ENCODE peak calls at places on chromosomes 6 and 20, in six cellular contexts. One of them, this sample, is unnamed. For H3K4me1, the result is how much of the 10 kb centered on the place peaks cover.

GRCh38 chr6:135282425-135282824 is 101.3 kb downstream of the MYB start:
- DNase-seq in psoas muscle: no peak
- DNase-seq in colonic mucosa: no peak
- DNase-seq in esophagus muscularis mucosa: no peak
- DNase-seq in SK-N-SH: no peak
- DNase-seq in breast epithelium: no peak
- DNase-seq in this sample: no peak

GRCh38 chr6:125165256-125165655 is 11.7 kb downstream of the TPD52L1 start:
- DNase-seq in psoas muscle: no peak
- DNase-seq in breast epithelium: no peak
- DNase-seq in esophagus muscularis mucosa: no peak
- DNase-seq in colonic mucosa: no peak
- DNase-seq in SK-N-SH: no peak
- DNase-seq in this sample: no peak

GRCh38 chr6:116461563-116462507 is 660 bp downstream of the CALHM6 start:
- DNase-seq in breast epithelium: no peak
- DNase-seq in colonic mucosa: peak
- DNase-seq in SK-N-SH: peak
- DNase-seq in esophagus muscularis mucosa: no peak
- DNase-seq in psoas muscle: peak
- DNase-seq in this sample: peak

GRCh38 chr6:141077355-141078333 is 1055.1 kb upstream of the GJE1 start:
- DNase-seq in SK-N-SH: peak
- DNase-seq in psoas muscle: no peak
- DNase-seq in breast epithelium: no peak
- DNase-seq in colonic mucosa: no peak
- DNase-seq in esophagus muscularis mucosa: no peak
- DNase-seq in this sample: no peak

GRCh38 chr6:87430499-87430898 is 22.7 kb downstream of the CFAP206 start:
- DNase-seq in psoas muscle: no peak
- DNase-seq in breast epithelium: no peak
- DNase-seq in esophagus muscularis mucosa: no peak
- DNase-seq in colonic mucosa: no peak
- DNase-seq in SK-N-SH: no peak
- DNase-seq in this sample: no peak

GRCh38 chr6:25981529-25982263 is 19.1 kb downstream of the TRIM38 start:
- DNase-seq in esophagus muscularis mucosa: no peak
- DNase-seq in colonic mucosa: no peak
- DNase-seq in breast epithelium: no peak
- DNase-seq in psoas muscle: no peak
- DNase-seq in SK-N-SH: no peak
- DNase-seq in this sample: no peak

GRCh38 chr20:33725607-33726264 is 5.6 kb upstream of the PXMP4 start:
- DNase-seq in colonic mucosa: no peak
- DNase-seq in breast epithelium: no peak
- DNase-seq in psoas muscle: no peak
- DNase-seq in SK-N-SH: no peak
- DNase-seq in esophagus muscularis mucosa: no peak
- DNase-seq in this sample: no peak

GRCh38 chr20:46964299-46965123 is 69.9 kb downstream of the EYA2 start:
- DNase-seq in breast epithelium: no peak
- DNase-seq in colonic mucosa: no peak
- DNase-seq in psoas muscle: no peak
- DNase-seq in SK-N-SH: no peak
- DNase-seq in esophagus muscularis mucosa: no peak
- DNase-seq in this sample: no peak

GRCh38 chr20:373171-373890 is 7.2 kb upstream of the TRIB3 start:
- DNase-seq in esophagus muscularis mucosa: no peak
- DNase-seq in colonic mucosa: no peak
- DNase-seq in psoas muscle: peak
- DNase-seq in breast epithelium: no peak
- DNase-seq in SK-N-SH: peak
- DNase-seq in this sample: no peak

GRCh38 chr6:116220172-116220571 is 33.7 kb downstream of the TSPYL4 start:
- DNase-seq in SK-N-SH: peak
- DNase-seq in breast epithelium: no peak
- DNase-seq in colonic mucosa: no peak
- DNase-seq in psoas muscle: no peak
- DNase-seq in esophagus muscularis mucosa: no peak
- DNase-seq in this sample: no peak

GRCh38 chr6:17470953-17471335 is 77.5 kb downstream of the CAP2 start:
- DNase-seq in SK-N-SH: no peak
- DNase-seq in esophagus muscularis mucosa: no peak
- DNase-seq in colonic mucosa: no peak
- DNase-seq in psoas muscle: no peak
- DNase-seq in breast epithelium: no peak
- DNase-seq in this sample: no peak
- H3K4me1 ChIP-seq in SK-N-SH: under half
- H3K4me1 ChIP-seq in esophagus muscularis mucosa: half or more
- H3K4me1 ChIP-seq in colonic mucosa: under half
- H3K4me1 ChIP-seq in psoas muscle: half or more
- H3K4me1 ChIP-seq in breast epithelium: under half
- H3K4me1 ChIP-seq in this sample: under half

GRCh38 chr20:41145317-41145716 is 8.0 kb downstream of the PLCG1 start:
- DNase-seq in SK-N-SH: no peak
- DNase-seq in psoas muscle: no peak
- DNase-seq in colonic mucosa: no peak
- DNase-seq in esophagus muscularis mucosa: no peak
- DNase-seq in breast epithelium: no peak
- DNase-seq in this sample: no peak
- H3K27ac ChIP-seq in SK-N-SH: no peak
- H3K27ac ChIP-seq in psoas muscle: peak
- H3K27ac ChIP-seq in colonic mucosa: no peak
- H3K27ac ChIP-seq in esophagus muscularis mucosa: peak
- H3K27ac ChIP-seq in breast epithelium: peak
- H3K27ac ChIP-seq in this sample: no peak

DNA sequence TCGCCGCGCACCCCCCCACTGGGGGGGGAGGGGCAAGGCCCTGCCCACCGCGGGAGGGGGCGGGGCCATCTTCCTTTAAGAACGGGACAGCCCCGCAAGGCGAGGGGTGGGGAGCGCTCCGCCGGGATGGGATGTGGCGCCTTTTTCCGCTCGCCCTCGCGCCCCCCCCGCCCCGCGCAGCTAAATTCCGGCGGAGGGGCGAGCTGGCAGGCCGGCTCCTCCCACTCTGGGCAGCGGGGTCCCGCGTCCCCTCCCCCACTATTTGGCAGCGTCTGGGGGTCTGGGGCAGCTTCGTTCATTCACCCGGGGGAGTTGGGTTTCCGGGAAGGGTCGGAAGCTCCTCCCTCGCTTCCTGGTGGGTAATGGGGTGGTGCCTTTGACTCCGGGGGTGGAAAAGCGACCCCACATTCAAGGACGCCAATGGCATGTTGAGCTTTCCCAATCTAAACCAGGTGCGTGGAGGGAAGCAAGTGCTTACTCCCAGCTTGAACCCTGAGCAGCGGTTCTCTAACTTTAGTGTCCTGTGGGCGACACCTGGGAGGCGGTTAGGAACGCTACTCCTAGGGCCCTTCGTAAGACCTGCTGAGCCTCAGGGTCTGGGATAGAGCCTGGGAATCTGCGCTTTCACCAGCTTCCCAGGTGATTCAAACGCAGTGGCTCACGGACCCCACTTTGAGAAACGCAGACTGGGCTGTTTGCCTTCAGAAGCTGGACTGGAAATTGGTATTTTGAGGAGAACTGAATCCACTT is 927 bp downstream of the ASXL1 start:
- DNase-seq in esophagus muscularis mucosa: no peak
- DNase-seq in colonic mucosa: peak
- DNase-seq in breast epithelium: peak
- DNase-seq in SK-N-SH: peak
- DNase-seq in psoas muscle: peak
- DNase-seq in this sample: peak
- H3K4me1 ChIP-seq in esophagus muscularis mucosa: half or more
- H3K4me1 ChIP-seq in colonic mucosa: under half
- H3K4me1 ChIP-seq in breast epithelium: under half
- H3K4me1 ChIP-seq in SK-N-SH: under half
- H3K4me1 ChIP-seq in psoas muscle: under half
- H3K4me1 ChIP-seq in this sample: half or more

DNA sequence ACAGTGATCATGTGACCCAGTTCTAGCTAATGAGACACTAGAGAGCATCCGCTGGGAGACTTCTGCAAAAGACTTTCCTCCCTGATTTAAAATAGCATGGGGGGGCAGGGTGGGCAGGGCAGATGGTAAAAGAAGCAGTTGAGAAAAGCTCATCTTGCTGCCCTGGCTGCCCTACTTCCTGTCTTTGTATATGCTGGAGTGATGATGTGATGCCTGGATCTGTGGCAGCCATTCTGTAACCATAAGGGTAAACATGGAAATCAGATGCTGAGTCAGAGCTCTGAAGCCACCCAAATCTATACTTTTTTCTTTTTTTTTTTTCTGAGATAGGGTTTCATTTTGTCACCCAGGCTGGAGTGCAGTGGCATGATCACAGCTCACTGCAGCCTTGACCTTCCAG is 25.4 kb downstream of the ZFP64 start:
- DNase-seq in colonic mucosa: no peak
- DNase-seq in breast epithelium: no peak
- DNase-seq in SK-N-SH: no peak
- DNase-seq in psoas muscle: no peak
- DNase-seq in esophagus muscularis mucosa: no peak
- DNase-seq in this sample: no peak
- H3K27ac ChIP-seq in colonic mucosa: no peak
- H3K27ac ChIP-seq in breast epithelium: no peak
- H3K27ac ChIP-seq in SK-N-SH: no peak
- H3K27ac ChIP-seq in psoas muscle: no peak
- H3K27ac ChIP-seq in esophagus muscularis mucosa: no peak
- H3K27ac ChIP-seq in this sample: no peak

GRCh38 chr6:20203561-20204528 is 8.4 kb downstream of the MBOAT1 start:
- DNase-seq in psoas muscle: no peak
- DNase-seq in esophagus muscularis mucosa: no peak
- DNase-seq in colonic mucosa: no peak
- DNase-seq in breast epithelium: no peak
- DNase-seq in SK-N-SH: no peak
- DNase-seq in this sample: no peak

GRCh38 chr6:20205722-20206154 is 6.5 kb downstream of the MBOAT1 start:
- DNase-seq in colonic mucosa: no peak
- DNase-seq in psoas muscle: no peak
- DNase-seq in breast epithelium: no peak
- DNase-seq in SK-N-SH: no peak
- DNase-seq in esophagus muscularis mucosa: peak
- DNase-seq in this sample: no peak

GRCh38 chr6:20210158-20210557 is 2.1 kb downstream of the MBOAT1 start:
- DNase-seq in breast epithelium: no peak
- DNase-seq in psoas muscle: no peak
- DNase-seq in colonic mucosa: no peak
- DNase-seq in esophagus muscularis mucosa: peak
- DNase-seq in SK-N-SH: no peak
- DNase-seq in this sample: no peak

GRCh38 chr6:20208687-20209378 is 3.4 kb downstream of the MBOAT1 start:
- DNase-seq in colonic mucosa: no peak
- DNase-seq in psoas muscle: no peak
- DNase-seq in esophagus muscularis mucosa: peak
- DNase-seq in SK-N-SH: no peak
- DNase-seq in breast epithelium: no peak
- DNase-seq in this sample: no peak

GRCh38 chr6:20207096-20207454 is 5.2 kb downstream of the MBOAT1 start:
- DNase-seq in breast epithelium: no peak
- DNase-seq in esophagus muscularis mucosa: peak
- DNase-seq in colonic mucosa: no peak
- DNase-seq in psoas muscle: no peak
- DNase-seq in SK-N-SH: no peak
- DNase-seq in this sample: no peak
- H3K4me1 ChIP-seq in breast epithelium: under half
- H3K4me1 ChIP-seq in esophagus muscularis mucosa: half or more
- H3K4me1 ChIP-seq in colonic mucosa: under half
- H3K4me1 ChIP-seq in psoas muscle: under half
- H3K4me1 ChIP-seq in SK-N-SH: under half
- H3K4me1 ChIP-seq in this sample: half or more

DNA sequence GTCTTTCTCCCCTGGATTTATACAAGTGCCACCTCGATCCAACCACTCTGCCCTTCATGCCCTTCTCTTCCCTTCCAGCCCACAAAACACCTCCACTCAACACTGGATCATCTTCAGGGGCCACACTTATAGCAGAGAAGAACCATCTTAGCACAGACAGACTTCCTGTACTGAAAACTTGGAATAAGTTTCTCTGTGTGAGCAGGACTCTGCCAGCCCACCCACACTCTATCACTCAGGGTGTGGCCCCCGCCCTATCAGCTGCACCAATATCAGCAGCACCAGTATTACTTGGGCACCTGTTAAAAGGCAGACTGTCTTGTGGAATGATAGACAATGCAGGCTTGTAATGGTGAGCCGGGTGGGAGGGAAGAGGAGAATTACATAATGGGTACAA is 86.7 kb downstream of the SCML4 start:
- DNase-seq in SK-N-SH: no peak
- DNase-seq in breast epithelium: no peak
- DNase-seq in esophagus muscularis mucosa: peak
- DNase-seq in psoas muscle: no peak
- DNase-seq in colonic mucosa: no peak
- DNase-seq in this sample: no peak
- H3K27ac ChIP-seq in SK-N-SH: no peak
- H3K27ac ChIP-seq in breast epithelium: no peak
- H3K27ac ChIP-seq in esophagus muscularis mucosa: no peak
- H3K27ac ChIP-seq in psoas muscle: no peak
- H3K27ac ChIP-seq in colonic mucosa: no peak
- H3K27ac ChIP-seq in this sample: no peak

GRCh38 chr20:41176711-41177552 is 39.6 kb downstream of the PLCG1 start:
- DNase-seq in esophagus muscularis mucosa: peak
- DNase-seq in colonic mucosa: no peak
- DNase-seq in psoas muscle: no peak
- DNase-seq in breast epithelium: peak
- DNase-seq in SK-N-SH: no peak
- DNase-seq in this sample: no peak

GRCh38 chr20:41177636-41178035 is 40.3 kb downstream of the PLCG1 start:
- DNase-seq in esophagus muscularis mucosa: peak
- DNase-seq in breast epithelium: peak
- DNase-seq in psoas muscle: peak
- DNase-seq in colonic mucosa: no peak
- DNase-seq in SK-N-SH: no peak
- DNase-seq in this sample: no peak

GRCh38 chr20:41178904-41179432 is 41.6 kb downstream of the PLCG1 start:
- DNase-seq in esophagus muscularis mucosa: peak
- DNase-seq in breast epithelium: peak
- DNase-seq in psoas muscle: no peak
- DNase-seq in colonic mucosa: no peak
- DNase-seq in SK-N-SH: no peak
- DNase-seq in this sample: no peak

GRCh38 chr20:41179961-41180360 is 42.6 kb downstream of the PLCG1 start:
- DNase-seq in psoas muscle: no peak
- DNase-seq in SK-N-SH: no peak
- DNase-seq in esophagus muscularis mucosa: no peak
- DNase-seq in colonic mucosa: no peak
- DNase-seq in breast epithelium: peak
- DNase-seq in this sample: no peak

GRCh38 chr20:41178495-41178894 is 41.2 kb downstream of the PLCG1 start:
- DNase-seq in SK-N-SH: no peak
- DNase-seq in esophagus muscularis mucosa: no peak
- DNase-seq in breast epithelium: peak
- DNase-seq in colonic mucosa: no peak
- DNase-seq in psoas muscle: no peak
- DNase-seq in this sample: no peak
- H3K4me1 ChIP-seq in SK-N-SH: under half
- H3K4me1 ChIP-seq in esophagus muscularis mucosa: half or more
- H3K4me1 ChIP-seq in breast epithelium: under half
- H3K4me1 ChIP-seq in colonic mucosa: under half
- H3K4me1 ChIP-seq in psoas muscle: half or more
- H3K4me1 ChIP-seq in this sample: under half

This sample was measured in suprapubic skin.